ENCODE peak calls at places on chromosomes 6 and 20, in seven cellular contexts. D is IMR-90; W is AG04450; H is dorsolateral prefrontal cortex; N is H1; B is CD8-positive, alpha-beta memory T cell; I is neural progenitor cell. L is an unnamed sample.

GRCh38 chr20:50919567-50919966 is 11.7 kb downstream of the ADNP start:
- DNase-seq in W (no peak), H (no peak), B (no peak), N (no peak), I (no peak), D (peak), L (no peak)

GRCh38 chr20:63094767-63095499 is 88.2 kb upstream of the BHLHE23 start:
- DNase-seq in I (no peak), H (no peak), B (no peak), N (no peak), D (no peak), W (no peak), L (no peak)

GRCh38 chr20:4944518-4944917 is 56.8 kb downstream of the SLC23A2 start:
- DNase-seq in B (no peak), H (no peak), W (no peak), D (peak), N (no peak), I (no peak), L (no peak)

GRCh38 chr20:63032861-63033634 is 26.3 kb upstream of the BHLHE23 start:
- DNase-seq in W (no peak), N (no peak), D (no peak), I (peak), B (no peak), H (no peak), L (no peak)

GRCh38 chr20:54133434-54134427 is 40.1 kb downstream of the CYP24A1 start:
- DNase-seq in W (no peak), N (no peak), D (peak), H (no peak), B (no peak), I (peak), L (no peak)

GRCh38 chr6:1463275-1463674 is 73.9 kb downstream of the FOXF2 start:
- DNase-seq in I (no peak), B (no peak), N (peak), D (no peak), W (no peak), H (no peak), L (no peak)

GRCh38 chr6:113632220-113632864 is 224.8 kb upstream of the MARCKS start:
- DNase-seq in B (no peak), H (no peak), N (no peak), I (no peak), D (peak), W (no peak), L (no peak)

GRCh38 chr20:35674921-35675320 is 10.2 kb upstream of the CPNE1 start:
- DNase-seq in N (no peak), H (no peak), I (no peak), D (no peak), B (no peak), W (no peak), L (no peak)

GRCh38 chr20:35607003-35607735 is 8.5 kb upstream of the SPAG4 start:
- DNase-seq in I (no peak), H (no peak), B (no peak), W (no peak), D (no peak), N (no peak), L (no peak)

GRCh38 chr6:160035241-160035640 is 66.4 kb downstream of the IGF2R start:
- DNase-seq in W (no peak), N (no peak), B (no peak), I (no peak), D (no peak), H (no peak), L (no peak)

GRCh38 chr6:105985816-105986632 is 100.1 kb upstream of the PRDM1 start:
- DNase-seq in W (no peak), H (no peak), N (no peak), B (no peak), I (peak), D (no peak), L (no peak)

GRCh38 chr6:31383149-31383548 is 20.2 kb upstream of the MICA start:
- DNase-seq in N (no peak), I (no peak), D (no peak), W (no peak), H (no peak), B (no peak), L (no peak)

GRCh38 chr6:12119085-12119588 is 107.0 kb downstream of the HIVEP1 start:
- DNase-seq in B (peak), D (no peak), W (no peak), H (no peak), I (no peak), N (no peak), L (no peak)

GRCh38 chr6:119484598-119484997 is 135.0 kb upstream of the MAN1A1 start:
- DNase-seq in W (peak), D (peak), I (peak), H (no peak), B (no peak), N (no peak), L (no peak)

GRCh38 chr20:44052166-44052565 is 134.8 kb downstream of the JPH2 start:
- DNase-seq in N (no peak), H (no peak), B (no peak), D (no peak), I (no peak), W (no peak), L (no peak)

GRCh38 chr20:43398676-43399324 is 58.9 kb upstream of the SRSF6 start:
- DNase-seq in N (no peak), W (no peak), I (no peak), B (no peak), D (no peak), H (no peak), L (no peak)

GRCh38 chr20:51366155-51366886 is 176.2 kb downstream of the NFATC2 start:
- DNase-seq in D (peak), W (peak), B (no peak), H (no peak), I (no peak), N (no peak), L (no peak)

GRCh38 chr6:81934936-81935335 is 182.5 kb upstream of the TENT5A start:
- DNase-seq in W (no peak), D (peak), H (no peak), N (no peak), B (no peak), I (no peak), L (no peak)

GRCh38 chr20:50070361-50070760 is 42.6 kb downstream of the UBE2V1 start:
- DNase-seq in H (no peak), D (no peak), N (no peak), W (no peak), I (no peak), B (no peak), L (no peak)

GRCh38 chr6:85346196-85346595 is 103.7 kb upstream of the NT5E start:
- DNase-seq in N (no peak), D (no peak), I (no peak), H (no peak), W (no peak), B (no peak), L (no peak)

GRCh38 chr6:5025911-5026819 is 22.3 kb upstream of the RPP40 start:
- DNase-seq in D (peak), B (no peak), W (no peak), N (no peak), H (peak), I (peak), L (no peak)
- H3K27ac ChIP-seq in D (peak), B (no peak), W (peak), N (peak), H (peak), I (peak), L (no peak)

GRCh38 chr6:35035481-35036030 is 105.6 kb downstream of the TCP11 start:
- DNase-seq in N (no peak), D (no peak), B (no peak), I (no peak), H (no peak), W (no peak), L (no peak)

GRCh38 chr6:35036828-35037095 is 104.4 kb downstream of the TCP11 start:
- DNase-seq in N (no peak), W (no peak), B (no peak), H (no peak), I (no peak), D (no peak), L (no peak)

GRCh38 chr6:35036059-35036827 is 104.9 kb downstream of the TCP11 start:
- DNase-seq in B (no peak), D (no peak), W (no peak), I (no peak), H (no peak), N (no peak), L (no peak)

GRCh38 chr6:35033683-35034082 is 107.5 kb downstream of the TCP11 start:
- DNase-seq in N (no peak), D (no peak), B (no peak), H (no peak), I (no peak), W (no peak), L (no peak)

GRCh38 chr6:35034411-35035171 is 106.5 kb downstream of the TCP11 start:
- DNase-seq in W (no peak), N (no peak), I (no peak), H (no peak), B (no peak), D (no peak), L (no peak)
- H3K27ac ChIP-seq in W (no peak), N (no peak), I (no peak), H (peak), B (no peak), D (no peak), L (no peak)

DNA sequence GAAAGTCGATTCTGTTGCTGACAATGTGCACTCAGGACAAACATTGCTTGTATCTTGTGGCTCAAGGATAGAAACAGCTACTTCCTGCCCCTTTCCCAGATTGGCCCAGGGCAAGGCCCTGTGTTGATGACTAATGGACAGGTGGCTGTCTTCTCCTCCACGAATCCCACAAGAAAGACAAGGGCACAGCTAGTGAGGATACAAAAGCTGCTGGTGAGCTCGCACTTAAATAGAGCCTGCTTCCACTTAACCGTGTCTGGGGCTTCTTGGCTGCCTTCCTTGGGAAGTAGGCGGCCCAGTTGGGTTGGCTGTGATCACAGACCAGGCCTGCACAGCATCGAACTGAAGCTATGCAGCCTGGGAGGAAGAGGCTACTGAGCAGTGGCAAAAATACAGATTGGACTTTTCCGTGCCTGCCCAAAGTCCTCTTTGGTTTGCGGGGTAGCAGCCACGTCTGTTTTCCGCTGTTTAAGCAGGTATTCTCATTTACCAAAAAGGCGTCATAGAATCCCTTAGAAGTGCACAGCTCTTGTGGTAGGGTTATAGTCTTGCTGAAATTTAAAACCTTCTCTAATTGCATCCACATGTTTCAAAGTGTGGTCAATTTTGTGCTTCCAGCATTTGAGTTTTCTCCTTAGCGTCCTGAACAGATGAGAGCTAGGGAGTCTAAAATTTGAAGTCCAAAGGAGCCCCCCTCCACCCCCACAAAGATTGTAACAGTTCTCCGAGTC is 23.1 kb upstream of the NAA20 start:
- DNase-seq in D (peak), H (no peak), N (no peak), W (no peak), I (no peak), B (no peak), L (no peak)
- H3K27ac ChIP-seq in D (peak), H (peak), N (no peak), W (peak), I (no peak), B (no peak), L (peak)

GRCh38 chr6:10429638-10430427 is 15.0 kb upstream of the TFAP2A start:
- DNase-seq in W (no peak), H (no peak), N (no peak), I (peak), D (peak), B (no peak), L (no peak)

GRCh38 chr6:10431423-10432164 is 16.7 kb upstream of the TFAP2A start:
- DNase-seq in W (no peak), H (no peak), N (no peak), B (no peak), I (no peak), D (no peak), L (no peak)

GRCh38 chr6:10433322-10433721 is 18.4 kb upstream of the TFAP2A start:
- DNase-seq in D (no peak), B (no peak), W (no peak), I (no peak), H (no peak), N (no peak), L (no peak)

GRCh38 chr6:10437891-10438290 is 23.0 kb upstream of the TFAP2A start:
- DNase-seq in W (no peak), N (no peak), D (no peak), H (no peak), B (no peak), I (no peak), L (no peak)

GRCh38 chr6:10434235-10434634 is 19.4 kb upstream of the TFAP2A start:
- DNase-seq in D (peak), W (no peak), B (no peak), I (no peak), N (no peak), H (no peak), L (no peak)
- H3K27ac ChIP-seq in D (no peak), W (no peak), B (no peak), I (no peak), N (no peak), H (no peak), L (no peak)

DNA sequence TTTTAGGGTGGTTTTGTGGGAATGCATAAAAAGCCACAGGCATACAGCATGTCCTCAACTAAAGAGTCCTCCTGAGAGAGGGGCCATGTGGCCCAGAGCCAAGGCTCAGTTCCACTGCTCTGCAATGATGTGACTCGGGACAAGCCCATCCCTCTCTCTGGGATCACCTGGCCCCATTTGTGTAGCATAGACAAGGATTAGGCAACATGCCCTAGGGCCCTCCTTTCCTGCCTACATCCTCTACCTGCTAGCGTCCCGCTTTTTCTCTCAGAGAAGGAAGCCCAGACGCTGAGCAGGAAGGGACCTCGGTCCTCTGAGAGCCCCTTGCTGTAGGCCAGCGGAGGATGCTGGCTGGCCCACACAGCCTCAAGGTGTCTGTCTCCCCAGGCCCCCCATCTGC is 8.8 kb downstream of the TGM2 start:
- DNase-seq in I (no peak), H (no peak), N (no peak), D (no peak), W (no peak), B (no peak), L (no peak)
- H3K27ac ChIP-seq in I (no peak), H (no peak), N (no peak), D (no peak), W (no peak), B (no peak), L (no peak)

L was measured in caudate nucleus.